ENCODE peak calls at places on chromosomes 3 and 15, in six cellular contexts. F is Peyer's patch, M is body of pancreas, K is astrocyte, Y is neural progenitor cell, W is pancreas. C is an unnamed sample.

GRCh38 chr15:52213206-52213605 is 22.0 kb upstream of the GNB5 start:
- DNase-seq in F (no peak), M (no peak), K (no peak), Y (no peak), W (no peak), C (no peak)

GRCh38 chr3:196971094-196971698 is 2.6 kb upstream of the PIGZ start:
- DNase-seq in F (no peak), M (no peak), K (no peak), Y (no peak), W (no peak), C (no peak)

GRCh38 chr3:25429960-25430941 is 2.2 kb downstream of the RARB start:
- DNase-seq in F (no peak), M (no peak), K (peak; percentile 64), Y (no peak), W (no peak), C (no peak)

GRCh38 chr3:43243590-43244587 is 42.5 kb upstream of the SNRK start:
- DNase-seq in F (no peak), M (no peak), K (no peak), Y (no peak), W (no peak), C (no peak)

GRCh38 chr3:11244131-11244677 is 28.0 kb upstream of the ATG7 start:
- DNase-seq in F (no peak), M (no peak), K (no peak), Y (no peak), W (no peak), C (peak; percentile 21)

GRCh38 chr3:126807795-126808194 is 103.8 kb downstream of the CHCHD6 start:
- DNase-seq in F (no peak), M (no peak), K (peak; percentile 4), Y (no peak), W (no peak), C (no peak)

GRCh38 chr3:133441867-133442270 is 42.0 kb downstream of the BFSP2 start:
- DNase-seq in F (no peak), M (no peak), K (no peak), Y (no peak), W (no peak), C (no peak)

GRCh38 chr15:35533130-35534110 is 12.5 kb downstream of the DPH6 start:
- DNase-seq in F (no peak), M (no peak), K (peak; percentile 76), Y (no peak), W (no peak), C (peak; percentile 5)

GRCh38 chr15:59222906-59223579 is 16.4 kb downstream of the LDHAL6B start:
- DNase-seq in F (no peak), M (no peak), K (no peak), Y (no peak), W (no peak), C (no peak)

GRCh38 chr3:155791190-155791589 is 14.9 kb downstream of the C3orf33 start:
- DNase-seq in F (no peak), M (no peak), K (no peak), Y (no peak), W (no peak), C (no peak)

GRCh38 chr15:40441012-40441735 is 421 bp downstream of the BAHD1 start:
- DNase-seq in F (no peak), M (no peak), K (no peak), Y (peak; percentile 91), W (peak; percentile 79), C (no peak)

GRCh38 chr3:123261666-123262065 is 59.9 kb downstream of the SEC22A start:
- DNase-seq in F (no peak), M (no peak), K (no peak), Y (no peak), W (no peak), C (no peak)

GRCh38 chr3:14839236-14839635 is 20.5 kb downstream of the FGD5 start:
- DNase-seq in F (no peak), M (no peak), K (no peak), Y (peak; percentile 89), W (no peak), C (no peak)

GRCh38 chr3:152444029-152444641 is 175.4 kb downstream of the MBNL1 start:
- DNase-seq in F (no peak), M (no peak), K (peak; percentile 42), Y (peak; percentile 28), W (no peak), C (no peak)

GRCh38 chr15:31236184-31237041 is 90.2 kb upstream of the KLF13 start:
- DNase-seq in F (no peak), M (peak; percentile 66), K (peak; percentile 94), Y (no peak), W (peak; percentile 64), C (peak; percentile 94)

GRCh38 chr15:71050461-71050860 is 64.8 kb upstream of the THSD4 start:
- DNase-seq in F (no peak), M (no peak), K (no peak), Y (no peak), W (no peak), C (no peak)

GRCh38 chr15:49031764-49032270 is 14.4 kb downstream of the SECISBP2L start:
- DNase-seq in F (no peak), M (no peak), K (peak; percentile 44), Y (no peak), W (no peak), C (no peak)

GRCh38 chr3:160676547-160677303 is at the start of gene ARL14:
- DNase-seq in F (no peak), M (peak; percentile 58), K (peak; percentile 81), Y (no peak), W (no peak), C (peak; percentile 53)

DNA sequence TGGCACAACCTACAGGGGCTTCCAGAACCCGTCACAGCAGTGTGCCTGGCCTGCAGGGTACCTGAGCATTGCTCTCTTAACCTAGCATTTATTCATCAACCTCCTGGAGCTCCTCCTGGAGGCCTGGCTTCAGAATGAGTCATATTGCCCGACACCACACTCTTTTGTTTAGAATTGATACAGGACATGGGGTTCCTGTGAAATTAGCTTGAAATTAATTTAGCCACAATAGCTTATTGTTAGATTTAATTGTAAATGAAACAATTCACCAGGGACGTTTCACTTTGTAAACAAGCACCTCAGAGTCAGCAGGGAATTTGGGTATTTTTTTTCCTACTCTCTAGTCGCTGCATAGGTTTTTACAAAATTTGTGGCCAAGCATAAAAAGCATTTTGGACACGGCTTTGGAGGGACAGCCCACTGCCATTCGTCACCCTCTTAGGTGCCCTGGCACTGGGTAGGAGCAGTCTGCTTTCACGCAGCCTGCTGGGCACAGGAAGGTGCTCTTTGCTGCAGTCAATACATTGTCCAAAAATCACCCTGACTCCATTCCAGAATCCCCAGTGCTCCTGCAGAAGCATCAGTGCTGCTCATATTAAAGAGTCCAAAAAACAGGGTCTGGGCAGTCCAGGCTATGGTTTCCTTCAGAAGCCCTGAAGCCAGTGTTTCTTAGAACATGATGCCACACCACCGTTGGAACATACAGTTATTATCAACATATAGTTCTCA is 60.8 kb upstream of the MEF2A start:
- DNase-seq in F (no peak), M (no peak), K (peak; percentile 40), Y (no peak), W (no peak), C (peak; percentile 20)
- TF ChIP-seq CTCF in F (no peak), M (no peak), K (peak; percentile 10), Y (no peak), W (no peak), C (peak; percentile 43)

GRCh38 chr15:66290007-66290406 is 3.4 kb upstream of the DIS3L start:
- DNase-seq in F (no peak), M (no peak), K (no peak), Y (no peak), W (no peak), C (no peak)

GRCh38 chr15:66288796-66289195 is 4.6 kb upstream of the DIS3L start:
- DNase-seq in F (no peak), M (no peak), K (no peak), Y (no peak), W (no peak), C (peak; percentile 13)

GRCh38 chr15:66288093-66288492 is 5.3 kb upstream of the DIS3L start:
- DNase-seq in F (no peak), M (no peak), K (no peak), Y (no peak), W (no peak), C (no peak)

GRCh38 chr15:66285462-66286280 is 7.7 kb upstream of the DIS3L start:
- DNase-seq in F (no peak), M (no peak), K (no peak), Y (no peak), W (no peak), C (no peak)

DNA sequence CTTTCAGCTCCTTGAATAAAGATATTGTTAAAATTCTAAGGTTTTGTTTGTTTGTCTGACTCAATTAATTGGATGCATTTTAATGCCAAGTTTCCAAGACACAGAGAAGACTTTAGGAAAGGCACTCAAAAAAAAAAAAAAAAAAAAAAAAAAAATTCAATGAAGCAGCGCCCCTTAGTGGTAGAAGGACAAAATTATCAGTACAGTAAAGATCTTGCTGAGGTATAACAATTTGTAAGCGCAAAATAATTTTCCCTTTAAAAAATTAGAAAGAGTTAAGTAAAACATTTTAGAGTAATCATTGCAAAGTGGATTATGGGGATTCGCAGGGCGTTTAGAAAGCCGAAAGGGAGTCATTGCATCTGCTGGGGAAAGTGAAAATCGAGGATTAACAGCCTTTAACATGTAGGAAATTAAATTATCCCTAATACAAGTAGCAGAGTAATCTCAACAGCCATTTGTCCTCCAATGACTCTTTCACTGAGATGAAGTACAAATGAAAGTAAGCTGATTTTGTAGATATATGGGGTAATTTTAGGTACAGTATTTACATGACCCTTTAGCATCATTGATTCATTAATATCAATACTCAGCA is 5.8 kb upstream of the DIS3L start:
- DNase-seq in F (no peak), M (no peak), K (no peak), Y (peak; percentile 38), W (no peak), C (no peak)
- TF ChIP-seq CTCF in F (peak; percentile 33), M (peak; percentile 61), K (peak; percentile 71), Y (peak; percentile 61), W (peak; percentile 57), C (peak; percentile 36)

DNA sequence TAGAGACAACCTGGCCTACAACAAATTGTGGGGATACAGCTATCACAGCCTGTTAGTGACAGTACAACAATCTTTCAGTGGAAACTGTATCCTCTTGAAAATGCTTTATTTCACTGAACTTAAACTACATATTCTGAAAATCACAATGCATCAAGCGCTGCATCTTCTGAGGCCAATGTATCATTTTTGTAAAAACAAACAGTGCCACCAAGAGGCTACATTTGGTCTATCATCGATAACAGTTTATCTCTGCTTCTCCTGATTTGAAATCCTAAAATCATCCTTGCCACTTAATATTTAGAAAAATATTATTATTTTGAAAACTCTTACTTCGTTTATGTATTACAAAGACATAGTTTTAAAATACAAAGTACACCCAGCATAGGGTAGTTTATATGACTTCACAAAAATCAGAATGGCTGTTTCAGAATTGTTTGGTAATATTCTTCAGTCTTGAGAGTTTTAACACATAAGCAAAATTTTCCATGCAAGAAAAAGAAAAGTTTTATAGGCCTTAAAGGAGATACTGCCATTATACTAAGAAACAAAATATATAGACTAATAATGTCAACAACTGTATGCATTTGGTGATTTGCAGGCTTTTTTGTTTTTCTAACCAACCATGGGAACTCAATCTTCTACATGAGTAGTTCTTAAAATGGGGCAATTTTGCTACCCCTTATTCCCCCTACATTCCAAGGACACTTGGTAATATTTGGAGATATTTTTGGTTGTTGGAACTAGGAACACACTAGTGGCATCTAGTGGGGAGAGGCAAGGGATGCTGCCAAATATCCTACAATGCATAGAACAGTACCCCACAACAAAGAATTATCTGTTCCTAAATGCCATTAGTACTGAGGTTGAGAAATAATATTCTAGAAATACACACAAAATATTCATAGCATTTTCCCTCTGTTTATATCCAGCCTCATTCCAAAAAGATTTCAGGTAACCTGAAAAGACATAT is 42.3 kb downstream of the WDR72 start:
- DNase-seq in F (no peak), M (no peak), K (no peak), Y (peak; percentile 36), W (no peak), C (peak; percentile 5)
- TF ChIP-seq CTCF in F (peak; percentile 11), M (peak; percentile 40), K (peak; percentile 37), Y (peak; percentile 59), W (peak; percentile 9), C (peak; percentile 55)

GRCh38 chr3:86562095-86562494 is 428.9 kb downstream of the VGLL3 start:
- DNase-seq in F (no peak), M (no peak), K (no peak), Y (no peak), W (no peak), C (no peak)

GRCh38 chr3:86563358-86563970 is 427.5 kb downstream of the VGLL3 start:
- DNase-seq in F (no peak), M (no peak), K (peak; percentile 37), Y (peak; percentile 76), W (no peak), C (no peak)
- TF ChIP-seq CTCF in F (peak; percentile 38), M (peak; percentile 43), K (peak; percentile 59), Y (peak; percentile 91), W (peak; percentile 55), C (peak; percentile 56)